ENCODE peak calls at places on chromosome 12, in five cellular contexts. F is tibial nerve, C is ovary, W is A549, E is sigmoid colon. I is an unnamed sample.

GRCh38 chr12:89701606-89702206 is 6.9 kb downstream of the ATP2B1 start:
- DNase-seq in W (peak; percentile 26), F (no peak), C (no peak), E (no peak), I (no peak)

GRCh38 chr12:124267205-124267778 is 27.6 kb upstream of the RFLNA start:
- DNase-seq in C (no peak), E (no peak), F (no peak), W (no peak), I (no peak)

GRCh38 chr12:50425859-50426258 is 25.2 kb downstream of the LARP4 start:
- DNase-seq in F (no peak), E (no peak), W (no peak), C (no peak), I (no peak)

GRCh38 chr12:67804168-67804567 is 155.6 kb downstream of the DYRK2 start:
- DNase-seq in W (no peak), F (no peak), E (no peak), C (no peak), I (no peak)

GRCh38 chr12:91818236-91819131 is 327.2 kb downstream of the BTG1 start:
- DNase-seq in F (no peak), W (no peak), E (no peak), C (no peak), I (no peak)

GRCh38 chr12:102429755-102430154 is 50.6 kb downstream of the IGF1 start:
- DNase-seq in E (peak; percentile 73), F (no peak), C (no peak), W (no peak), I (no peak)

GRCh38 chr12:112121780-112122565 is 3.4 kb upstream of the TRAFD1 start:
- DNase-seq in E (peak; percentile 96), F (peak; percentile 72), C (peak; percentile 79), W (peak; percentile 79), I (peak; percentile 64)

GRCh38 chr12:56299308-56299852 is 750 bp downstream of the CS start:
- DNase-seq in C (no peak), E (no peak), F (no peak), W (peak; percentile 27), I (peak; percentile 51)

GRCh38 chr12:93784339-93785086 is 107.3 kb downstream of the CRADD start:
- DNase-seq in F (peak; percentile 81), E (peak; percentile 96), C (peak; percentile 33), W (peak; percentile 67), I (peak; percentile 48)

GRCh38 chr12:88934163-88934747 is 354.0 kb upstream of the KITLG start:
- DNase-seq in F (no peak), C (no peak), E (no peak), W (no peak), I (no peak)

GRCh38 chr12:74725154-74725553 is 187.5 kb downstream of the ATXN7L3B start:
- DNase-seq in E (no peak), C (no peak), F (no peak), W (no peak), I (no peak)

GRCh38 chr12:71475280-71475679 is 35.7 kb downstream of the LGR5 start:
- DNase-seq in W (no peak), F (peak; percentile 13), E (no peak), C (no peak), I (no peak)

GRCh38 chr12:6532051-6532926 is 2.0 kb upstream of the GAPDH start:
- DNase-seq in E (peak; percentile 90), C (no peak), F (no peak), W (peak; percentile 94), I (peak; percentile 71)
- TF ChIP-seq EP300 in E (no peak), C (no peak), F (peak; percentile 49), W (no peak), I (no peak)

GRCh38 chr12:38016606-38017005 is 300.0 kb upstream of the ALG10B start:
- DNase-seq in F (no peak), W (no peak), C (no peak), E (no peak), I (no peak)
- H3K9me3 ChIP-seq in F (peaks cover 14% of the 10 kb centered on the region), W (peaks cover 12% of the 10 kb centered on the region), C (no peaks in the 10 kb centered on the region), E (peaks cover 2% of the 10 kb centered on the region), I (peaks cover 38% of the 10 kb centered on the region)

GRCh38 chr12:87853448-87854003 is 175.7 kb downstream of the C12orf50 start:
- DNase-seq in E (no peak), C (no peak), F (no peak), W (no peak), I (no peak)
- TF ChIP-seq EP300 in E (no peak), C (no peak), F (no peak), W (no peak), I (no peak)

GRCh38 chr12:132954471-132955048 is 1.5 kb downstream of the ZNF605 start:
- DNase-seq in E (no peak), W (no peak), C (no peak), F (no peak), I (no peak)
- H3K9me3 ChIP-seq in E (no peaks in the 10 kb centered on the region), W (peaks cover 72% of the 10 kb centered on the region), C (peaks cover 18% of the 10 kb centered on the region), F (peaks cover 21% of the 10 kb centered on the region), I (peaks cover 17% of the 10 kb centered on the region)

GRCh38 chr12:27207626-27208413 is 36.3 kb upstream of the STK38L start:
- DNase-seq in E (no peak), W (no peak), C (no peak), F (no peak), I (no peak)
- TF ChIP-seq EP300 in E (no peak), W (no peak), C (no peak), F (no peak), I (no peak)

DNA sequence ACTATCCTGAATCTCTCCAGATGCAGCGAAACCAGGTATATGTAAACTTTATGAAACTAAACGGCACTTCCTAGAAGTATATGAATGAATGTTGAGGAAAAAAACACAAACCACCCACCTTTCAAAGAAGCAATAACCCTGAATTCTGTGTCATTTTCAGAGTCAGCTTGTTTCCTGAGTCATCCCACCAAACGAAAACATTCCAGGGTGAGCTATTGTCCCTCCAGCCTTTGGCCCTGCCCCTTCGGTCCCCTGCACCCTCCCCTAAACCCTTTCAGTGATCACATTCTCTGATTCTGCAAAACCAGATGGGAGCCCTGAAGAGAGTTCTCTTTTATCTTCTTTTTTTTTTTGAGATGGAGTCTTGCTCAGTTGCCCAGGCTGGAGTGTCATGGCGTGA is 202.6 kb upstream of the ALG10B start:
- DNase-seq in W (no peak), C (no peak), F (no peak), E (no peak), I (no peak)
- H3K9me3 ChIP-seq in W (no peaks in the 10 kb centered on the region), C (no peaks in the 10 kb centered on the region), F (no peaks in the 10 kb centered on the region), E (no peaks in the 10 kb centered on the region), I (no peaks in the 10 kb centered on the region)

GRCh38 chr12:32907166-32907565 is 10.6 kb upstream of the PKP2 start:
- DNase-seq in F (no peak), W (no peak), C (no peak), E (no peak), I (no peak)

GRCh38 chr12:32903318-32903717 is 6.7 kb upstream of the PKP2 start:
- DNase-seq in W (no peak), E (no peak), F (no peak), C (no peak), I (no peak)

GRCh38 chr12:32907898-32908476 is 11.4 kb upstream of the PKP2 start:
- DNase-seq in F (no peak), W (no peak), E (no peak), C (no peak), I (peak; percentile 33)

GRCh38 chr12:32903763-32904162 is 7.2 kb upstream of the PKP2 start:
- DNase-seq in W (no peak), F (no peak), C (no peak), E (no peak), I (no peak)

DNA sequence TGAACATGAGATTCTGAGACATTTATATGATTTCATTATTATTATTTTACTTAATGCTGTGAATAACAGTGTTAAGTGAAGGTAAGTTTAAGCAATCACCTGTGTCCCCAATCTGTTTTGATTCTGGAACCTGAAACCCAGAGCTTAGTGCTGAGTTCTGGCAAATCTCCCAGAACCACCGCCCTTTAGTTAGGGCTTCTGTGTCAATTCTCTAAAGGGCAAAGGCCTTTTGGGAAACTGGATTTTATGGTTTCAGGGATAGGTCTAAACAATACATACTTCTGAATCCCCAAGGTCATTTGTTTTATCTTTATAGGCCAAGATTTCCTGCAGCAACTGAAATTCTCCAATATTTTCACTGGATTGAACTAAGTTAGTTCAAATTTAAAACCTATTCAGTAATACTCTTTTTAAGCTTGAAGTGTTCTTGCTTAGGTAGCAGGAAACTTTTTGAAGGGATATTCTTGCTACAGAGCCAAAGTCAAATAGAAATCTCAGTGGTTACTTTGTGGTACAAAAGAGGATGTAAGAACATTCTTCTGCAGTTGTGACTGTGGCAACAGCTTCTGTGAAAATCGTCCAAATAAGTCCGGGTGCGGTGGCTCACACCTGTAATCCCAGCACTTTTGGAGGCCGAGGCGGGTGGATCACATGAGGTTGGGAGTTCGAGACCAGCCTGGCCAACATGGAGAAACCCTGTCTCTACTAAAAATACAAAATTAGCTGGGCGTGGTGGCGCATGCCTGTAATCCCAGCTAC is 10.0 kb upstream of the PKP2 start:
- DNase-seq in W (no peak), F (no peak), E (no peak), C (no peak), I (peak; percentile 83)
- TF ChIP-seq EP300 in W (no peak), F (no peak), E (no peak), C (no peak), I (peak; percentile 5)

DNA sequence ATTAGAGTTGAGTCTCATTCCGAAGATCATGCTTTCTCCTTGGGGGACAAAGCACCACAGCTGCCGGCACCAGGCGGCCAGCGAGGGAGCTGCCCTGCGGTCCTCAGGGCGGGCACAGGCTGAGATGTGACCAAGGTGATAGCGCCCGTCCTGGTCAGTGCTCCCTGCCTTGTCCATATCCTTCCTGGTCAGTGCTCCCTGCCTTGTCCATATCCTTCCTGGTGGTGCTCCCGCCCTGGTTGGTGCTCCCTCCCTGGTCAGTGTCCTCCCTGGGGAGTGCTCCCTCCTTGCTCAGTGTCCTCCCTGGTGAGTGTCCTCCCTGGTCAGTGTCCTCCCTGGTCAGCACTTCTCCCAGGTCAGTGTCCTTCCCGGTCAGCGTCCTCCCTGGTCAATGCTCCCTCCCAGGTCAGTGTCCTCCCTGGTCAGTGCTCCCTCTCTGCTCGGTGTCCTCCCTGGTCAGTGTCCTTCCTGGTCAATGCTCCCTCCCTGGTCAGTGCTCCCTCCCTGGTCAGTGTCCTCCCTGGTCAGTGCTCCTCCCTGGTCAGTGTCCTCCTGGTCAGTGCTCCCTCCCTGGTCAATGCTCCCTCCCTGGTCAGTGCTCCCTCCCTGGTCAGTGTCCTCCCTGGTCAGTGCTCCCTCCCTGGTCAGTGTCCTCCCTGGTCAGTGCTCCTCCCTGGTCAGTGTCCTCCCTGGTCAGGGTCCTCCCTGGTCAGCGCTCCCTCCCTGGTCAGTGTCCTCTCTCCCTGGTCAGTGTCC is 92.2 kb downstream of the ADGRD1 start:
- DNase-seq in W (no peak), F (no peak), E (peak; percentile 55), C (peak; percentile 8), I (no peak)
- H3K9me3 ChIP-seq in W (no peaks in the 10 kb centered on the region), F (no peaks in the 10 kb centered on the region), E (no peaks in the 10 kb centered on the region), C (no peaks in the 10 kb centered on the region), I (no peaks in the 10 kb centered on the region)

GRCh38 chr12:42696424-42697149 is 107.0 kb upstream of the PRICKLE1 start:
- DNase-seq in C (peak; percentile 84), F (peak; percentile 94), W (no peak), E (peak; percentile 95), I (peak; percentile 61)
- TF ChIP-seq EP300 in C (no peak), F (peak; percentile 94), W (no peak), E (peak; percentile 23), I (no peak)

GRCh38 chr12:213527-213932 is 427 bp downstream of the SLC6A12 start:
- DNase-seq in W (no peak), E (no peak), F (no peak), C (no peak), I (no peak)

GRCh38 chr12:212383-212798 is 1.6 kb downstream of the SLC6A12 start:
- DNase-seq in C (no peak), W (no peak), E (no peak), F (no peak), I (no peak)

GRCh38 chr12:212799-213526 is 994 bp downstream of the SLC6A12 start:
- DNase-seq in F (peak; percentile 26), W (no peak), E (no peak), C (peak; percentile 39), I (peak; percentile 54)

GRCh38 chr12:211639-212382 is 2.1 kb downstream of the SLC6A12 start:
- DNase-seq in F (no peak), C (no peak), E (no peak), W (no peak), I (no peak)

GRCh38 chr12:214005-214736 is at the start of gene SLC6A12:
- DNase-seq in C (no peak), W (no peak), F (no peak), E (no peak), I (no peak)
- H3K9me3 ChIP-seq in C (no peaks in the 10 kb centered on the region), W (no peaks in the 10 kb centered on the region), F (no peaks in the 10 kb centered on the region), E (no peaks in the 10 kb centered on the region), I (no peaks in the 10 kb centered on the region)

I was measured in transverse colon.